ENCODE peak calls at places on chromosomes 4 and X, in four cellular contexts. M is iris pigment epithelial cell, Y is posterior cingulate gyrus, O is NB4. D is an unnamed sample.

GRCh38 chr4:139810710-139811109 is 145.1 kb downstream of the MGST2 start:
- DNase-seq in Y (no peak), O (no peak), M (no peak), D (no peak)

GRCh38 chr4:190014771-190015537 is 12.1 kb downstream of the FRG2 start:
- DNase-seq in M (no peak), Y (peak), O (no peak), D (no peak)

GRCh38 chrX:150352581-150352980 is 10.5 kb upstream of the MAMLD1 start:
- DNase-seq in M (no peak), O (no peak), Y (no peak), D (no peak)

GRCh38 chrX:43882294-43882681 is at the start of gene MAOB:
- DNase-seq in Y (peak), O (peak), M (no peak), D (no peak)

GRCh38 chr4:66736593-66736992 is 808.7 kb downstream of the CENPC start:
- DNase-seq in O (no peak), M (no peak), Y (no peak), D (no peak)

GRCh38 chr4:37160653-37161052 is 83.9 kb upstream of the NWD2 start:
- DNase-seq in Y (no peak), M (no peak), O (no peak), D (no peak)

GRCh38 chr4:114598191-114599121 is at the start of gene UGT8:
- DNase-seq in M (peak), Y (peak), O (peak), D (no peak)

GRCh38 chr4:73070072-73070385 is 513 bp upstream of the COX18 start:
- DNase-seq in O (no peak), M (peak), Y (no peak), D (no peak)

GRCh38 chr4:54566608-54567007 is 91.1 kb upstream of the KIT start:
- DNase-seq in M (no peak), O (no peak), Y (no peak), D (no peak)

GRCh38 chrX:129626026-129626425 is 28.7 kb downstream of the APLN start:
- DNase-seq in Y (no peak), M (no peak), O (no peak), D (no peak)

GRCh38 chr4:25032126-25032525 is 1.4 kb upstream of the LGI2 start:
- DNase-seq in M (peak), O (no peak), Y (no peak), D (no peak)

GRCh38 chr4:159383569-159383934 is 280.7 kb downstream of the RAPGEF2 start:
- DNase-seq in Y (no peak), O (no peak), M (no peak), D (no peak)

D was measured in AML-193.